ENCODE peak calls at places on chromosomes 2 and 18, in eight cellular contexts. A is MCF 10A, N is kidney, C is neural crest cell, Z is NCI-H2171 treated with DMSO at 0.1 percent for 48 hours, D is right cardiac atrium, V is C1 segment of cervical spinal cord, P is ecto neural progenitor cell. O is an unnamed sample.

GRCh38 chr2:224638338-224638823 is 53.2 kb upstream of the CUL3 start:
- DNase-seq in A (no peak), N (no peak), C (no peak), Z (no peak), D (no peak), V (no peak), P (no peak), O (no peak)

GRCh38 chr2:118013221-118013723 is 598 bp downstream of the CCDC93 start:
- DNase-seq in A (peak; percentile 32), N (peak; percentile 88), C (peak; percentile 18), Z (no peak), D (peak; percentile 76), V (peak; percentile 57), P (peak; percentile 71), O (no peak)

GRCh38 chr18:2529154-2529553 is 42.2 kb downstream of the METTL4 start:
- DNase-seq in A (peak; percentile 54), N (no peak), C (no peak), Z (no peak), D (no peak), V (no peak), P (no peak), O (peak; percentile 72)

GRCh38 chr2:209189893-209190292 is 234.0 kb upstream of the MAP2 start:
- DNase-seq in A (no peak), N (no peak), C (no peak), Z (no peak), D (no peak), V (no peak), P (no peak), O (peak; percentile 14)

GRCh38 chr2:158760887-158761286 is 34.2 kb upstream of the DAPL1 start:
- DNase-seq in A (peak; percentile 35), N (no peak), C (no peak), Z (no peak), D (no peak), V (no peak), P (no peak), O (no peak)

GRCh38 chr2:222733846-222734689 is 62.6 kb downstream of the MOGAT1 start:
- DNase-seq in A (no peak), N (no peak), C (peak; percentile 40), Z (no peak), D (peak; percentile 79), V (peak; percentile 11), P (no peak), O (peak; percentile 71)

GRCh38 chr2:5520352-5520996 is 171.7 kb upstream of the SOX11 start:
- DNase-seq in A (no peak), N (no peak), C (peak; percentile 27), Z (peak; percentile 38), D (peak; percentile 55), V (no peak), P (no peak), O (peak; percentile 38)

GRCh38 chr2:229380101-229380625 is 109.1 kb upstream of the PID1 start:
- DNase-seq in A (no peak), N (no peak), C (no peak), Z (no peak), D (no peak), V (no peak), P (no peak), O (no peak)